ENCODE peak calls at places on chromosome 6, in ten cellular contexts. C is CD8-positive, alpha-beta T cell; K is Peyer's patch; J is fibroblast of pulmonary artery; H is thyroid gland; V is BJ; E is brain microvascular endothelial cell; S is mammary epithelial cell; N is tibial artery; O is right atrium auricular region. X is an unnamed sample.

GRCh38 chr6:31272431-31272830 is 539 bp upstream of the HLA-C start:
- DNase-seq in N (no peak), H (peak), V (no peak), J (peak), K (peak), O (no peak), C (no peak), E (no peak), S (no peak), X (no peak)

GRCh38 chr6:166308769-166309589 is 787 bp upstream of the PRR18 start:
- DNase-seq in E (no peak), H (no peak), O (no peak), S (no peak), N (no peak), C (no peak), V (no peak), K (no peak), J (no peak), X (no peak)

GRCh38 chr6:131948692-131949614 is 2.2 kb downstream of the CCN2 start:
- DNase-seq in V (peak), O (no peak), N (no peak), C (no peak), E (peak), S (peak), J (peak), H (no peak), K (no peak), X (no peak)

GRCh38 chr6:3328796-3329195 is 70.0 kb downstream of the PSMG4 start:
- DNase-seq in S (no peak), H (peak), J (no peak), V (no peak), C (no peak), N (no peak), E (no peak), O (no peak), K (no peak), X (no peak)

GRCh38 chr6:134079406-134079921 is 27.0 kb upstream of the SLC2A12 start:
- DNase-seq in S (no peak), E (no peak), K (peak), V (no peak), H (no peak), N (no peak), J (no peak), O (no peak), C (no peak), X (no peak)

GRCh38 chr6:110101885-110102284 is 77.6 kb downstream of the WASF1 start:
- DNase-seq in K (peak), S (no peak), E (no peak), C (no peak), N (no peak), O (no peak), H (no peak), V (no peak), J (no peak), X (no peak)

GRCh38 chr6:166672624-166673165 is 45.6 kb upstream of the RPS6KA2 start:
- DNase-seq in J (no peak), C (no peak), K (no peak), S (no peak), O (no peak), N (no peak), H (no peak), E (no peak), V (no peak), X (no peak)

GRCh38 chr6:100595456-100595855 is 130.7 kb upstream of the SIM1 start:
- DNase-seq in E (no peak), S (no peak), K (no peak), J (no peak), H (no peak), N (no peak), C (no peak), O (no peak), V (no peak), X (no peak)

GRCh38 chr6:153140299-153140698 is 9.2 kb upstream of the RGS17 start:
- DNase-seq in K (no peak), N (no peak), V (no peak), S (no peak), H (no peak), C (no peak), O (no peak), J (no peak), E (no peak), X (no peak)

GRCh38 chr6:157054531-157054979 is 268.8 kb downstream of the TMEM242 start:
- DNase-seq in N (no peak), J (no peak), K (no peak), E (no peak), O (no peak), C (no peak), H (no peak), V (no peak), S (no peak), X (no peak)

GRCh38 chr6:149806127-149806526 is 56.6 kb downstream of the PCMT1 start:
- DNase-seq in J (no peak), C (no peak), K (no peak), E (no peak), O (no peak), V (no peak), H (no peak), S (peak), N (no peak), X (no peak)

GRCh38 chr6:157823523-157824370 is 701 bp downstream of the SNX9 start:
- DNase-seq in O (peak), J (peak), C (peak), H (peak), E (peak), K (peak), S (peak), V (no peak), N (peak), X (no peak)

GRCh38 chr6:15501806-15502450 is 160.9 kb downstream of the DTNBP1 start:
- DNase-seq in K (no peak), H (peak), S (no peak), O (no peak), N (no peak), V (no peak), J (peak), E (peak), C (no peak), X (no peak)

GRCh38 chr6:33613146-33613793 is 7.9 kb upstream of the ITPR3 start:
- DNase-seq in O (no peak), H (peak), V (no peak), S (peak), C (no peak), K (no peak), J (no peak), E (peak), N (no peak), X (no peak)

GRCh38 chr6:150293423-150294280 is 75.2 kb upstream of the IYD start:
- DNase-seq in H (peak), C (no peak), N (no peak), V (no peak), E (peak), J (peak), K (no peak), O (no peak), S (peak), X (no peak)

GRCh38 chr6:42025066-42025789 is 25.1 kb upstream of the TAF8 start:
- DNase-seq in J (no peak), V (no peak), H (no peak), N (no peak), E (no peak), O (no peak), K (peak), C (no peak), S (no peak), X (no peak)

GRCh38 chr6:14046476-14047068 is 71.0 kb upstream of the CD83 start:
- DNase-seq in V (no peak), J (peak), C (peak), S (peak), K (peak), E (peak), H (peak), O (no peak), N (no peak), X (peak)

GRCh38 chr6:36888654-36889481 is 3.1 kb downstream of the C6orf89 start:
- DNase-seq in E (no peak), N (no peak), S (no peak), O (no peak), K (no peak), H (no peak), J (no peak), V (no peak), C (no peak), X (no peak)

GRCh38 chr6:116872771-116873170 is 4.3 kb upstream of the RFX6 start:
- DNase-seq in C (no peak), S (no peak), V (no peak), J (no peak), E (no peak), H (no peak), O (no peak), K (no peak), N (no peak), X (no peak)

GRCh38 chr6:384898-385297 is 6.7 kb upstream of the IRF4 start:
- DNase-seq in H (no peak), C (no peak), E (no peak), N (no peak), K (no peak), O (no peak), S (no peak), J (no peak), V (no peak), X (no peak)

GRCh38 chr6:168469198-168469943 is 28.4 kb downstream of the SMOC2 start:
- DNase-seq in H (no peak), N (peak), S (no peak), O (peak), J (peak), C (no peak), E (no peak), K (no peak), V (no peak), X (no peak)

GRCh38 chr6:83193747-83194582 is 808 bp downstream of the RWDD2A start:
- DNase-seq in V (no peak), O (no peak), C (peak), N (peak), K (peak), J (no peak), E (no peak), S (peak), H (peak), X (peak)

GRCh38 chr6:158040804-158041347 is 59.2 kb downstream of the SYNJ2 start:
- DNase-seq in K (no peak), S (no peak), H (no peak), C (no peak), V (no peak), O (no peak), E (peak), N (peak), J (peak), X (no peak)

GRCh38 chr6:132067286-132067685 is 116.1 kb upstream of the CCN2 start:
- DNase-seq in N (no peak), J (no peak), S (no peak), E (no peak), V (peak), H (no peak), O (no peak), K (no peak), C (no peak), X (no peak)

GRCh38 chr6:73516712-73517489 is 3.9 kb downstream of the EEF1A1 start:
- DNase-seq in N (no peak), S (no peak), O (no peak), J (peak), E (no peak), V (no peak), H (no peak), C (no peak), K (no peak), X (no peak)
- H3K4me3 ChIP-seq in N (no peak), S (no peak), O (no peak), J (peak), E (peak), V (peak), H (no peak), C (no peak), K (peak), X (no peak)

DNA sequence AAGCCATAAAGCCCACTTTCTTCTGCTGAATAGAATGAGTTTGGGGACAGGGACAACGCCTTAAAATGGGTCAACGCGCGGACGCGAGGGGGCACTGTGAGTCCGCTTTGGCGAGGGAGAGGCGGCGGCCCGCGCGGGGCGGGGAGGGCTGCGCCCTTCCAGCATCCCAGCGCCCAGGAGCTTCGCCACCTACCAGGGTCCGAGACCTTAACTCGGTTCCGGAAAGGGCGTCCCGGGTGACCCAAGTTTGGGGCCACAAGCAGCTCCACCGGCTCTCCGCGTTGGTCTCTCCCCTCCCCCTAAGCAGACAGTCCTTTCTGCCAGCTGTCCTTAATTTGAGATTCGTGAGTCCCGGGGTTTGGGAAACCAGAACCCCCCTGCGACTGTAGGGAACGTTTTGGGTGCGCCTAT is 1.8 kb upstream of the SAMD5 start:
- DNase-seq in J (peak), N (peak), C (no peak), E (peak), K (no peak), V (no peak), S (peak), O (no peak), H (peak), X (peak)
- TF ChIP-seq CTCF in J (peak), N (peak), C (no peak), E (peak), K (peak), V (peak), S (peak), O (peak), H (peak), X (peak)

DNA sequence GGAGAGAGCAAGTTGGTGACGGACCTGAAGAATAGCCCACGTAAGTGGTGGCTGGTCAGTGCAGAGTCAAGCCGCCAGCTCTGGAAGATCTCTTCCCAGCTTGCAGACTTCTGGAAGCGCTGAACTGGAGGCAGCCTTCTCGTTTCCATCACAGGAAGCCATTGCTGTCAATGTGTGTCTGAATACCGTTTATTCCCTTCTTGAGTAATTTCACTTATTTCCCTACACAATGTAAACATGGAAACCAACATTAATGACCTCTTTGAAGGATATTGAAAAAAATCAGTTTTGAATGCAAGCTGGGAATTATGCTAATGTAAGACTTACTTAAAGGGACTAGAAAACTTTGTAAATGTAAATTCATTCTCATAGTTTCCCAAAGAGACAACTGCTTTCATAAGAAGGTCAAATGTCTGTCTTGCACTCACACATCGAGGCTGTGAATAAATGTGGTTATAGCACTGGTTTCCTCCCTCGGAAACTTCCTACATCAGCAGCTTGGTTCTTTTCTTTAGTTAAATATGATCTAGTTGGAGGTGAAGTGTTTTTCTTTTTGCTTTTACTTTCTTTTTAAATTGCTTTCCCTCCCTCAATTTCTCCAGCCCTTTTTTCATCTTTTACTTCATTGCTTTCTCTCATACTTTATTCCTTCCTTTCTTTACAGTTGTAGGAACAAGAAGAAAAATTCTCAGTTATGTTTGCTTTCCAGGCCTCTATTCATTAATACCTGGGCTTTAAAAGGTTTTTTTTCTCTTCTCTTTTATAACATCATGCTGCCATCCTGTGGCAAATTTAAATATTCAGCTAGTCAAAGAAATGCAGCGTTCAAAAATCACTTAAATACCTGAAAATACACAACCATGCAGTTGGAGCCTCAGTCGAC is 108.2 kb downstream of the TNFAIP3 start:
- DNase-seq in H (no peak), V (no peak), K (no peak), E (no peak), S (no peak), C (peak), J (peak), O (no peak), N (no peak), X (no peak)
- H3K4me3 ChIP-seq in H (no peak), V (no peak), K (no peak), E (no peak), S (no peak), C (peak), J (no peak), O (no peak), N (no peak), X (no peak)

GRCh38 chr6:24122139-24122538 is 3.9 kb upstream of the NRSN1 start:
- DNase-seq in E (no peak), J (no peak), O (no peak), V (no peak), C (no peak), H (no peak), N (no peak), K (no peak), S (no peak), X (no peak)
- TF ChIP-seq CTCF in E (no peak), J (no peak), O (no peak), V (no peak), C (no peak), H (no peak), N (no peak), K (no peak), S (no peak), X (no peak)

GRCh38 chr6:142872376-142872775 is 72.6 kb downstream of the HIVEP2 start:
- DNase-seq in V (no peak), K (no peak), N (no peak), C (no peak), H (no peak), S (peak), E (peak), J (peak), O (no peak), X (no peak)
- H3K4me3 ChIP-seq in V (no peak), K (no peak), N (no peak), C (no peak), H (no peak), S (no peak), E (no peak), J (no peak), O (no peak), X (no peak)

GRCh38 chr6:46217671-46218131 is 46.9 kb upstream of the ENPP5 start:
- DNase-seq in C (no peak), O (peak), E (no peak), K (peak), N (peak), S (no peak), H (peak), J (peak), V (no peak), X (no peak)
- TF ChIP-seq CTCF in C (no peak), O (no peak), E (no peak), K (no peak), N (no peak), S (no peak), H (no peak), J (no peak), V (no peak), X (no peak)

GRCh38 chr6:27810768-27811298 is 101.4 kb downstream of the OR2B2 start:
- DNase-seq in O (no peak), V (no peak), C (no peak), E (no peak), H (no peak), N (no peak), K (no peak), S (peak), J (no peak), X (no peak)

GRCh38 chr6:27809067-27809938 is 102.9 kb downstream of the OR2B2 start:
- DNase-seq in J (no peak), H (no peak), O (no peak), S (no peak), E (no peak), K (no peak), C (no peak), V (no peak), N (no peak), X (no peak)

GRCh38 chr6:27809939-27810767 is 102.0 kb downstream of the OR2B2 start:
- DNase-seq in N (peak), K (peak), S (peak), O (peak), J (peak), V (peak), C (peak), H (peak), E (peak), X (peak)

DNA sequence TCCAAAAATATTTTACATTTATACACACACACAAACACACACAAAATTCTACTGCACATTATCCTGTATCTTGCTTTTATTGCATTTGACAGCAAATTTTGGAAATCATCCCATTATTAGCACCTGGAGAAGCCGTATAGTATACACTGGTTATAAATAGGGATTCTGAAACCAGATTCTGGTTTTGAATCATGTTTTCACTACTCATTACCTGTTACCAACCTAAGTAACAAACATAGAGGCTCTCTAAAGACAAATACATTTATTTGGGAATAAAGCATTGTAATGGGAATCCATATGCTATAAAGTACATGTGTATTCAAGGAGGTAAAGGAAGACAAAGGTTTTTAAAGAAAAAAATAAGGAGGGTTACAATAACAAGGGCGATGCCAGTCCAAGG is 106.8 kb downstream of the OR2B2 start:
- DNase-seq in J (no peak), V (no peak), N (no peak), C (no peak), S (no peak), K (no peak), E (no peak), H (no peak), O (no peak), X (no peak)
- H3K4me3 ChIP-seq in J (no peak), V (no peak), N (no peak), C (no peak), S (no peak), K (no peak), E (no peak), H (no peak), O (no peak), X (no peak)